ENCODE peak calls at places on chromosomes 4 and X, in five cellular contexts. Z is fibroblast of the conjunctiva, F is colonic mucosa, W is iris pigment epithelial cell, H is IMR-90. V is an unnamed sample.

GRCh38 chr4:109164011-109164410 is 138.4 kb downstream of the COL25A1 start:
- DNase-seq in Z (no peak), F (no peak), W (peak), H (peak), V (no peak)

GRCh38 chrX:41273638-41274037 is 60.3 kb upstream of the DDX3X start:
- DNase-seq in Z (no peak), F (no peak), W (peak), H (no peak), V (peak)

GRCh38 chrX:37348237-37349130 is 680 bp upstream of the PRRG1 start:
- DNase-seq in Z (no peak), F (no peak), W (peak), H (peak), V (peak)

GRCh38 chr4:75698162-75698962 is 25.2 kb upstream of the G3BP2 start:
- DNase-seq in Z (no peak), F (no peak), W (no peak), H (no peak), V (no peak)

GRCh38 chr4:47531241-47531953 is 46.3 kb downstream of the ATP10D start:
- DNase-seq in Z (no peak), F (peak), W (peak), H (peak), V (peak)

GRCh38 chrX:64204252-64204651 is 1.3 kb downstream of the AMER1 start:
- DNase-seq in Z (no peak), F (peak), W (no peak), H (peak), V (no peak)

GRCh38 chr4:129328176-129328575 is 232.2 kb downstream of the C4orf33 start:
- DNase-seq in Z (no peak), F (no peak), W (no peak), H (no peak), V (no peak)

GRCh38 chrX:69323786-69324720 is 158.8 kb upstream of the PJA1 start:
- DNase-seq in Z (no peak), F (no peak), W (no peak), H (no peak), V (peak)

GRCh38 chr4:85127653-85128052 is 161.2 kb upstream of the WDFY3 start:
- DNase-seq in Z (peak), F (no peak), W (peak), H (no peak), V (peak)

GRCh38 chrX:48938721-48939416 is 18.5 kb downstream of the OTUD5 start:
- DNase-seq in Z (no peak), F (no peak), W (no peak), H (no peak), V (no peak)

GRCh38 chr4:78684196-78685079 is 91.7 kb upstream of the BMP2K start:
- DNase-seq in Z (no peak), F (no peak), W (peak), H (peak), V (peak)

GRCh38 chr4:170087163-170087700 is 2.5 kb downstream of the AADAT start:
- DNase-seq in Z (no peak), F (no peak), W (peak), H (no peak), V (no peak)

GRCh38 chrX:24391362-24391761 is 30.9 kb downstream of the SUPT20HL1 start:
- DNase-seq in Z (no peak), F (no peak), W (no peak), H (no peak), V (no peak)

GRCh38 chrX:109966246-109966645 is 36.7 kb upstream of the TMEM164 start:
- DNase-seq in Z (no peak), F (no peak), W (peak), H (no peak), V (no peak)

GRCh38 chr4:16196482-16197393 is 29.5 kb downstream of the TAPT1 start:
- DNase-seq in Z (peak), F (peak), W (peak), H (peak), V (peak)

GRCh38 chr4:47668810-47669408 is 169.0 kb downstream of the CORIN start:
- DNase-seq in Z (peak), F (peak), W (peak), H (peak), V (peak)

GRCh38 chrX:136246201-136246600 is 5.0 kb downstream of the MAP7D3 start:
- DNase-seq in Z (no peak), F (no peak), W (no peak), H (no peak), V (no peak)

GRCh38 chr4:76703123-76703490 is 194.8 kb downstream of the SOWAHB start:
- DNase-seq in Z (no peak), F (no peak), W (peak), H (no peak), V (no peak)

GRCh38 chrX:63754141-63754859 is 30.7 kb downstream of the ARHGEF9 start:
- DNase-seq in Z (no peak), F (peak), W (peak), H (peak), V (peak)

GRCh38 chr4:139651282-139652194 is 14.1 kb upstream of the MGST2 start:
- DNase-seq in Z (peak), F (peak), W (peak), H (peak), V (peak)

GRCh38 chr4:83629945-83630684 is 94.2 kb downstream of the GPAT3 start:
- DNase-seq in Z (peak), F (peak), W (peak), H (peak), V (peak)

GRCh38 chr4:182384496-182385155 is 141.4 kb downstream of the TENM3 start:
- DNase-seq in Z (no peak), F (no peak), W (peak), H (peak), V (no peak)

GRCh38 chr4:112213091-112213490 is 18.5 kb upstream of the AP1AR start:
- DNase-seq in Z (no peak), F (peak), W (peak), H (no peak), V (no peak)

GRCh38 chr4:152972821-152973613 is 36.9 kb downstream of the FHDC1 start:
- DNase-seq in Z (peak), F (no peak), W (peak), H (peak), V (peak)

GRCh38 chr4:139783761-139784484 is 118.3 kb downstream of the MGST2 start:
- DNase-seq in Z (no peak), F (no peak), W (no peak), H (no peak), V (no peak)

GRCh38 chr4:2095236-2096072 is 36.3 kb downstream of the NAT8L start:
- DNase-seq in Z (no peak), F (no peak), W (no peak), H (no peak), V (no peak)

GRCh38 chr4:38124961-38125360 is 164.8 kb downstream of the PTTG2 start:
- DNase-seq in Z (no peak), F (no peak), W (no peak), H (no peak), V (no peak)

GRCh38 chrX:626745-627509 is 3.7 kb upstream of the SHOX start:
- DNase-seq in Z (no peak), F (no peak), W (no peak), H (no peak), V (no peak)

GRCh38 chrX:3638280-3638873 is 75.1 kb downstream of the PRKX start:
- DNase-seq in Z (peak), F (peak), W (peak), H (peak), V (peak)

GRCh38 chr4:182449186-182449880 is 206.1 kb downstream of the TENM3 start:
- DNase-seq in Z (no peak), F (peak), W (peak), H (peak), V (no peak)